ENCODE peak calls at places on chromosomes 6 and 20, in four cellular contexts. One of them, this sample, is unnamed.

GRCh38 chr6:53294095-53294494 is 54.7 kb downstream of the ELOVL5 start:
- DNase-seq in SK-N-SH: peak
- DNase-seq in WTC11: peak
- DNase-seq in K562: no peak
- DNase-seq in this sample: peak

GRCh38 chr20:5000263-5001173 is 792 bp downstream of the SLC23A2 start:
- DNase-seq in SK-N-SH: peak
- DNase-seq in WTC11: peak
- DNase-seq in K562: peak
- DNase-seq in this sample: peak

GRCh38 chr6:141133836-141134235 is 998.9 kb upstream of the GJE1 start:
- DNase-seq in SK-N-SH: no peak
- DNase-seq in WTC11: no peak
- DNase-seq in K562: no peak
- DNase-seq in this sample: no peak

GRCh38 chr6:157239148-157239547 is 84.2 kb downstream of the TMEM242 start:
- DNase-seq in SK-N-SH: no peak
- DNase-seq in WTC11: no peak
- DNase-seq in K562: no peak
- DNase-seq in this sample: no peak

GRCh38 chr20:235891-236290 is 8.8 kb downstream of the DEFB129 start:
- DNase-seq in SK-N-SH: peak
- DNase-seq in WTC11: no peak
- DNase-seq in K562: no peak
- DNase-seq in this sample: no peak

GRCh38 chr6:170423030-170423429 is 116.5 kb downstream of the FAM120B start:
- DNase-seq in SK-N-SH: peak
- DNase-seq in WTC11: peak
- DNase-seq in K562: no peak
- DNase-seq in this sample: no peak

GRCh38 chr6:112560651-112561050 is 213.5 kb downstream of the RFPL4B start:
- DNase-seq in SK-N-SH: no peak
- DNase-seq in WTC11: no peak
- DNase-seq in K562: no peak
- DNase-seq in this sample: no peak

GRCh38 chr6:52293067-52293466 is 8.5 kb upstream of the MCM3 start:
- DNase-seq in SK-N-SH: peak
- DNase-seq in WTC11: no peak
- DNase-seq in K562: no peak
- DNase-seq in this sample: no peak

DNA sequence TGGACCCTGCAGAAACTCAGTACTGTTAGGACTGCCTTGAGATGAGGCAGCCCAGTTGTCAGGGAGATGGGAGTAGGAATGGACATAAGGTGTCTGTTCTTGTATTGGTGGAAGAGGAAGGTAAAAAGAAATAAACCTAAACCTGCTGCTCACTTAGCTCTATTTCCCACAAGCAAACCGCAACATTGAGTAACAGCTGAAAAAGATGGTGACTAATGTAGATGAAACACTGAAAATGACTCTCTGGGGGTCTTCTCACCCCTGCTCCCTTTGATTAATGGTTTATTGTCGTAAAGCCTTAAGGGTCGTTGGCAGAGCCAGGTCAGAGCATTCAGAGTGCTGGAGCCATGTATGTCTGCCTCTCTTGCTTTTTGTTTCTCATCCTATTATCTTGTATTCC is 87.5 kb downstream of the FOXO3 start:
- DNase-seq in SK-N-SH: no peak
- DNase-seq in WTC11: no peak
- DNase-seq in K562: no peak
- DNase-seq in this sample: no peak
- TF ChIP-seq FOXJ3 in SK-N-SH: no peak
- TF ChIP-seq FOXJ3 in WTC11: no peak
- TF ChIP-seq FOXJ3 in K562: no peak
- TF ChIP-seq FOXJ3 in this sample: no peak

GRCh38 chr6:75065524-75065923 is 140.3 kb downstream of the COL12A1 start:
- DNase-seq in SK-N-SH: no peak
- DNase-seq in WTC11: peak
- DNase-seq in K562: no peak
- DNase-seq in this sample: no peak
- TF ChIP-seq FOXJ3 in SK-N-SH: no peak
- TF ChIP-seq FOXJ3 in WTC11: no peak
- TF ChIP-seq FOXJ3 in K562: no peak
- TF ChIP-seq FOXJ3 in this sample: no peak

GRCh38 chr6:158399040-158399700 is 86.9 kb downstream of the TULP4 start:
- DNase-seq in SK-N-SH: no peak
- DNase-seq in WTC11: no peak
- DNase-seq in K562: no peak
- DNase-seq in this sample: no peak
- TF ChIP-seq FOXJ3 in SK-N-SH: no peak
- TF ChIP-seq FOXJ3 in WTC11: no peak
- TF ChIP-seq FOXJ3 in K562: no peak
- TF ChIP-seq FOXJ3 in this sample: no peak

GRCh38 chr6:100455230-100456124 is 9.2 kb downstream of the SIM1 start:
- DNase-seq in SK-N-SH: no peak
- DNase-seq in WTC11: peak
- DNase-seq in K562: no peak
- DNase-seq in this sample: no peak

GRCh38 chr6:100457251-100457990 is 7.3 kb downstream of the SIM1 start:
- DNase-seq in SK-N-SH: no peak
- DNase-seq in WTC11: peak
- DNase-seq in K562: no peak
- DNase-seq in this sample: no peak

GRCh38 chr6:100456881-100457220 is 7.9 kb downstream of the SIM1 start:
- DNase-seq in SK-N-SH: no peak
- DNase-seq in WTC11: no peak
- DNase-seq in K562: no peak
- DNase-seq in this sample: no peak

GRCh38 chr6:100454571-100455229 is 10.0 kb downstream of the SIM1 start:
- DNase-seq in SK-N-SH: no peak
- DNase-seq in WTC11: no peak
- DNase-seq in K562: no peak
- DNase-seq in this sample: no peak

GRCh38 chr6:100456178-100456880 is 8.4 kb downstream of the SIM1 start:
- DNase-seq in SK-N-SH: no peak
- DNase-seq in WTC11: no peak
- DNase-seq in K562: no peak
- DNase-seq in this sample: no peak
- TF ChIP-seq FOXJ3 in SK-N-SH: no peak
- TF ChIP-seq FOXJ3 in WTC11: no peak
- TF ChIP-seq FOXJ3 in K562: no peak
- TF ChIP-seq FOXJ3 in this sample: no peak

GRCh38 chr6:71187136-71187535 is 101.5 kb upstream of the OGFRL1 start:
- DNase-seq in SK-N-SH: no peak
- DNase-seq in WTC11: no peak
- DNase-seq in K562: no peak
- DNase-seq in this sample: no peak

DNA sequence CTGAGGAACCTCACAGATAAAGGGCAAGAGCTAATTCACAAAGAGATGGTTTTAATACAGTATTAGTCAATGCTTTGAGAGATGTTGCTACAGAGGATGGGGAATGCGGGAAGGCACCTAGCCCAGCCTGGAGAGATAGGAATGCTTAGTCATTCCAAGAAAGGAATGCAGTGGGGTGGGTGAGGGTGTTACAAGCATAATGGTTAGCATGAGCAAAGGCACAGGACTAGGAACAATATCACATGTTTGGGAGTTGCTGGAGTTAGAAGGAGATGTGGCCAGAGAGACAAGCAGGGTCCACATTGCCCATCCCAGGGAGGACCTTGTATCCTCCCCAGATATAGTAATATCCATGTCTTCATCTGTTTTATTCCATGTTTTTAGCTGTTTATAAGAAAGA is 107.0 kb upstream of the OGFRL1 start:
- DNase-seq in SK-N-SH: no peak
- DNase-seq in WTC11: peak
- DNase-seq in K562: no peak
- DNase-seq in this sample: peak
- TF ChIP-seq FOXJ3 in SK-N-SH: no peak
- TF ChIP-seq FOXJ3 in WTC11: no peak
- TF ChIP-seq FOXJ3 in K562: no peak
- TF ChIP-seq FOXJ3 in this sample: no peak

GRCh38 chr20:19269737-19270325 is 57.4 kb downstream of the SLC24A3 start:
- DNase-seq in SK-N-SH: no peak
- DNase-seq in WTC11: no peak
- DNase-seq in K562: no peak
- DNase-seq in this sample: no peak

GRCh38 chr20:19260412-19261090 is 48.1 kb downstream of the SLC24A3 start:
- DNase-seq in SK-N-SH: no peak
- DNase-seq in WTC11: no peak
- DNase-seq in K562: no peak
- DNase-seq in this sample: no peak

GRCh38 chr20:19265646-19266374 is 53.4 kb downstream of the SLC24A3 start:
- DNase-seq in SK-N-SH: peak
- DNase-seq in WTC11: peak
- DNase-seq in K562: peak
- DNase-seq in this sample: peak

GRCh38 chr20:19259182-19259591 is 46.7 kb downstream of the SLC24A3 start:
- DNase-seq in SK-N-SH: no peak
- DNase-seq in WTC11: no peak
- DNase-seq in K562: no peak
- DNase-seq in this sample: no peak

GRCh38 chr20:19264191-19264590 is 51.7 kb downstream of the SLC24A3 start:
- DNase-seq in SK-N-SH: no peak
- DNase-seq in WTC11: no peak
- DNase-seq in K562: no peak
- DNase-seq in this sample: no peak
- TF ChIP-seq FOXJ3 in SK-N-SH: no peak
- TF ChIP-seq FOXJ3 in WTC11: no peak
- TF ChIP-seq FOXJ3 in K562: no peak
- TF ChIP-seq FOXJ3 in this sample: no peak

DNA sequence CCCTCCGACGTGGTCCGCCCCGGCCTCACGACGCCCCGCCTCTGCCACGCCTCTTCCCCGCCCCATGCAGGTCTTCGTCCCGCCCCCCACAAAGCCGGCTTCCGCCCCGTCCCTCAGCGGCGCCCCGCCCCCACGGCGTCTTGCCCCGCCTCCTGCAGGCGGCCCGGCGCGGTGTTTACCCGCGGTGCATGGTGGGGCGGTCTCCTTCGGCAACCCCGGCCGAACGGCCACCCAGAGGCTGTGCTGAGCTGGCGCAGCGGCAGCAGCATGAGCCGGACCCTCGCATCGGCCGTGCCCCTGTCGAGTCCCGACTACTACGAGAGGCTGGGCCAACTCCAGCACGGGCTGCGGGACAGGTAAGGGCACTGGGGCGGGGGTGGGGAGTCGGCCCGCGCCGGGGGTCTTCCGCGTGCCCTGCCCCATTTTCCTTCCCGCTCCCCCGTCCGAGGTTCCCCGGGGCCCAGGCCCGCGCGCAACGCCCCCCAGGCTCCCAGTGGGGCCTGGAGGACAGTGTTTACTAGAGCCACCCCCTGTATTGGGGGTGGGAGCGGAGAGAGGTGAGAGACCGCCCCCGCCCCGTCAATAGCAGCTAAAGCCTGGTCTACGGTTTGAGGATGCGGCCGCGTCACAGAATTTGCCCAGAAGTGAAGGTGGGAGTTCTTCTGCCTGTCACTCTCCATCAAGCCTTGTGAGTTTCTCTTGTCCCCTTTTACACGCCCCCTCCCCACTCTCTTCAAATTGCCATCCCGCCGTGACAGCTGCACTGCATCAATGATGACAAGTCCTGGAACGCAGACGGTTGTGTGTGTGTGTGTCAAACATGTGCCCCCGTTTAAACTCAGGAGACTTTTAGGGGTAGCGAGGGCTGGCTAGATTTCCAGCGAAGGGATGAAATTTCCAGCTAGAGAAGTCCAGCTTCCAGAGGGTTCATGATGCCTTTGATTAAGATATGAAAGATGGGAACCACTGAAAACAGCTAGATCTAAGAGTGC is at the start of gene KIZ:
- DNase-seq in SK-N-SH: peak
- DNase-seq in WTC11: peak
- DNase-seq in K562: peak
- DNase-seq in this sample: peak
- TF ChIP-seq FOXJ3 in SK-N-SH: peak
- TF ChIP-seq FOXJ3 in WTC11: no peak
- TF ChIP-seq FOXJ3 in K562: no peak
- TF ChIP-seq FOXJ3 in this sample: peak

DNA sequence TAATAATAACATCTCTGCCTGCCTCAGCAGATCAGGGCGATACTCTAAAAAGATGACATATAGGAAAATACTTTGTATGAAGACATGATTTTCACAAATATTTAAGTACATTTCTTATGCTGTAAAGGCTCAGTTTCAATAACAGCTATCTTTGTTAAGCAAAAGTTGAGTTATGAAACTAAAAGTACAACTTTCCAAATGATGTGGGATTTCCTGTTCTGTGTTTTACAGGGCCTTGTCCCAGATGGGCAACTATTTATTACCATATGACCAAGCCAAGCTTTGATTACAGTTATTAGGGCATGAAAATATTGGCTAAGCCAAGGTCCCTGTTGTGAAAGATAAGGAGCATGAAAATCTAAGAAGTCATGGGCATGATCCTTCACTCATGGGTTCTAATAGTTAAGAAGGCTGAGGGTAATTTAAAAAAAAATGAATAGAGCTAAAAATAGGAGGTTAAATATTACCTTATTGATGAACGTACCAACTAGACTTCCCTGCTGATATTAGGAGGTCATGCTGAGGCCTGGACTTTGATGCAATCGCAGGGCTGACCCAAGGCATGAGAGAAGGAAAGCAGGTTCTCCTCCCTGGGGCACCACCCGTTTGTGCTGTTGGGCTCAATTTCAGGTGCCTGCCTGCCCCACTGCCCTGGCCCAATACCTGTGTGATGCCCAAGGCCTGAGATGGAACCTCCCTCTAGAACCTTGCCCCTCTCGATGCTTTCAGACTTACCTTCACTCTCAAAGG is 294.4 kb upstream of the PRDM1 start:
- DNase-seq in SK-N-SH: no peak
- DNase-seq in WTC11: no peak
- DNase-seq in K562: no peak
- DNase-seq in this sample: no peak
- TF ChIP-seq FOXJ3 in SK-N-SH: no peak
- TF ChIP-seq FOXJ3 in WTC11: no peak
- TF ChIP-seq FOXJ3 in K562: no peak
- TF ChIP-seq FOXJ3 in this sample: no peak

DNA sequence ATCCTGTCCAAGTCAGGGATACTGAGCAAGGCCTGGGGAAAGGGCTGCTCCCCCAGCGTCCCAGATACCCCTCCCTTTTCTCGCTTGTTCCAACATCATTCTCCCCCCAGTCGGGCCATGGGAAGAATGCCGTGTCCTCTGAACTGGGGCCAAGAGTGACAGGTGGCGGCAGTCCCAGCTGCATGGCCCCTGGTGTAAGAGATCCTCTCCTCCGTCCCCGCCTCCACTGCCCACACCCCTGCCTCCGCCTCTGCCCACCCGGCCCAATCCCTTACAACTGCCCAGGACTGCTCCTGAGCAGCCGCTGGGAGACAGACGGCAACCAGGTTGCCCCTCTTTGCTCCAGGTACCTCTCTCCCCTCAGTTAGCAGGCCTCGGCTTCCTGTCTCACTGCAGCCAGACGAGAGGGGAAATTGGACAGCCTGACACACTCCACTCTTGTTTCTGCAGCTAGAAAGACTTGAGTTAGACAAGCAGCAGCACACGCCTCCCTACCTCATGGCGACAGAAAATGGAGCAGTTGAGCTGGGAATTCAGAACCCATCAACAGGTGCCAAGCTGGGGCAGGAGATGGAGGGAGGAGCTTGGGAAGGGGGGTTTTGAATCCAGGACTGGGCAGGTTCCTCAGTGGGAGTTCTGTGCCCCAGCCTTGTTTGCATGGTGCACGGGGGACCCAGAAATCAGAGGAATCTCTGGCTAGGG is at the start of gene MYLK2:
- DNase-seq in SK-N-SH: no peak
- DNase-seq in WTC11: no peak
- DNase-seq in K562: no peak
- DNase-seq in this sample: no peak
- TF ChIP-seq FOXJ3 in SK-N-SH: no peak
- TF ChIP-seq FOXJ3 in WTC11: no peak
- TF ChIP-seq FOXJ3 in K562: no peak
- TF ChIP-seq FOXJ3 in this sample: no peak

This sample was measured in HepG2.